ENCODE peak calls at places on chromosomes 3 and 15, in seven cellular contexts. M is stimulated activated naive CD4-positive, alpha-beta T cell; E is T-cell; N is left ventricle myocardium superior; Q is amniotic stem cell; K is DMS53; R is stimulated activated CD4-positive, alpha-beta T cell treated with anti-CD3 and anti-CD28 coated beads, Interleukin-2, amount 100 ng/mL, for 48 hours. S is an unnamed sample.

GRCh38 chr3:83938491-83938890 is 1020.3 kb upstream of the CADM2 start:
- DNase-seq in M (no peak), E (no peak), N (no peak), Q (no peak), K (no peak), R (no peak), S (no peak)

GRCh38 chr15:80585544-80586018 is 109.5 kb upstream of the ABHD17C start:
- DNase-seq in M (no peak), E (no peak), N (no peak), Q (no peak), K (peak), R (no peak), S (no peak)

GRCh38 chr3:150243466-150243865 is 164.6 kb upstream of the TSC22D2 start:
- DNase-seq in M (no peak), E (no peak), N (no peak), Q (no peak), K (no peak), R (no peak), S (no peak)

GRCh38 chr15:41620536-41621199 is 39.5 kb upstream of the MGA start:
- DNase-seq in M (no peak), E (no peak), N (no peak), Q (no peak), K (peak), R (no peak), S (no peak)

GRCh38 chr15:83372434-83372873 is 74.7 kb upstream of the SH3GL3 start:
- DNase-seq in M (no peak), E (no peak), N (no peak), Q (no peak), K (no peak), R (no peak), S (no peak)

GRCh38 chr3:124824286-124824915 is 62.8 kb downstream of the ITGB5 start:
- DNase-seq in M (no peak), E (no peak), N (no peak), Q (no peak), K (no peak), R (no peak), S (no peak)

GRCh38 chr3:111069974-111070751 is 1.5 kb upstream of the NECTIN3 start:
- DNase-seq in M (no peak), E (no peak), N (peak), Q (no peak), K (no peak), R (no peak), S (no peak)

GRCh38 chr15:68818088-68818670 is 2.5 kb downstream of the ANP32A start:
- DNase-seq in M (peak), E (peak), N (peak), Q (peak), K (peak), R (peak), S (no peak)

GRCh38 chr3:187014417-187014864 is 84.1 kb downstream of the ST6GAL1 start:
- DNase-seq in M (no peak), E (no peak), N (no peak), Q (no peak), K (no peak), R (no peak), S (no peak)

GRCh38 chr3:102142379-102143058 is 292.3 kb upstream of the ZPLD1 start:
- DNase-seq in M (no peak), E (no peak), N (no peak), Q (no peak), K (no peak), R (no peak), S (no peak)

GRCh38 chr15:85616549-85616948 is 178.2 kb downstream of the KLHL25 start:
- DNase-seq in M (no peak), E (no peak), N (no peak), Q (no peak), K (no peak), R (no peak), S (no peak)

GRCh38 chr3:161630791-161631190 is 134.2 kb downstream of the OTOL1 start:
- DNase-seq in M (no peak), E (no peak), N (no peak), Q (no peak), K (no peak), R (no peak), S (no peak)

GRCh38 chr15:100759698-100760356 is 119.8 kb upstream of the ALDH1A3 start:
- DNase-seq in M (no peak), E (no peak), N (no peak), Q (peak), K (peak), R (no peak), S (no peak)

S was measured in GM12891.